ENCODE peak calls at places on chromosome 14, in seven cellular contexts. T is endothelial cell, F is NCI-H524 treated with DMSO at 0.1 percent for 48 hours, H is NCI-H446, J is GM23248, K is A549, I is stomach. Y is an unnamed sample.

GRCh38 chr14:72613196-72613974 is 280.5 kb downstream of the DPF3 start:
- DNase-seq in K (no peak), J (peak), H (no peak), T (no peak), F (no peak), I (peak), Y (no peak)

GRCh38 chr14:47208434-47208833 is 467.0 kb downstream of the MDGA2 start:
- DNase-seq in I (no peak), H (no peak), F (no peak), T (no peak), K (no peak), J (no peak), Y (no peak)

GRCh38 chr14:68716698-68717097 is 76.2 kb downstream of the ZFP36L1 start:
- DNase-seq in H (no peak), T (no peak), F (no peak), K (no peak), I (peak), J (no peak), Y (no peak)

GRCh38 chr14:56989359-56989758 is 179.1 kb upstream of the OTX2 start:
- DNase-seq in I (no peak), T (no peak), H (no peak), F (no peak), J (no peak), K (no peak), Y (no peak)

GRCh38 chr14:104933721-104934379 is 9.2 kb downstream of the PLD4 start:
- DNase-seq in F (no peak), I (no peak), J (no peak), H (no peak), T (no peak), K (no peak), Y (no peak)

GRCh38 chr14:100294213-100294962 is 11.9 kb downstream of the SLC25A29 start:
- DNase-seq in T (no peak), J (peak), F (no peak), H (no peak), K (no peak), I (no peak), Y (no peak)

GRCh38 chr14:104389326-104390220 is 190.0 kb upstream of the C14orf180 start:
- DNase-seq in K (no peak), I (peak), F (no peak), J (no peak), T (no peak), H (no peak), Y (no peak)

GRCh38 chr14:105207460-105207901 is 26.4 kb upstream of the NUDT14 start:
- DNase-seq in I (no peak), J (no peak), K (peak), T (no peak), H (no peak), F (no peak), Y (no peak)

GRCh38 chr14:36700656-36701055 is 39.0 kb downstream of the PAX9 start:
- DNase-seq in I (no peak), H (no peak), J (no peak), F (no peak), K (no peak), T (no peak), Y (no peak)

GRCh38 chr14:32129124-32129523 is 52.0 kb downstream of the ARHGAP5 start:
- DNase-seq in H (no peak), K (peak), T (no peak), I (no peak), J (peak), F (no peak), Y (no peak)

GRCh38 chr14:94771191-94771905 is 1.4 kb upstream of the GSC start:
- DNase-seq in J (no peak), F (no peak), H (no peak), K (no peak), I (no peak), T (peak), Y (no peak)

GRCh38 chr14:55240526-55241178 is 30.6 kb upstream of the FBXO34 start:
- DNase-seq in I (no peak), T (peak), H (no peak), F (no peak), K (no peak), J (peak), Y (no peak)

GRCh38 chr14:100428727-100429126 is 105.6 kb downstream of the SLC25A47 start:
- DNase-seq in F (no peak), I (no peak), T (no peak), J (peak), H (no peak), K (no peak), Y (no peak)

GRCh38 chr14:86646688-86647687 is 1117.0 kb downstream of the FLRT2 start:
- DNase-seq in H (no peak), T (no peak), J (peak), K (peak), I (no peak), F (no peak), Y (no peak)

GRCh38 chr14:23537351-23538048 is 14.1 kb downstream of the ZFHX2 start:
- DNase-seq in F (no peak), J (peak), T (no peak), H (no peak), I (no peak), K (no peak), Y (peak)

GRCh38 chr14:29039171-29039570 is 272.6 kb downstream of the FOXG1 start:
- DNase-seq in I (no peak), T (no peak), K (no peak), H (no peak), J (peak), F (no peak), Y (no peak)

GRCh38 chr14:103711516-103712431 is 3.5 kb downstream of the XRCC3 start:
- DNase-seq in T (no peak), I (peak), J (peak), F (no peak), H (peak), K (no peak), Y (no peak)

GRCh38 chr14:79554816-79555215 is 656.5 kb downstream of the DIO2 start:
- DNase-seq in H (no peak), I (no peak), T (no peak), K (no peak), F (no peak), J (no peak), Y (no peak)

GRCh38 chr14:73634333-73634833 is 10.4 kb upstream of the DNAL1 start:
- DNase-seq in J (peak), F (peak), I (peak), K (no peak), T (peak), H (no peak), Y (no peak)

GRCh38 chr14:92952497-92953298 is 29.7 kb downstream of the CHGA start:
- DNase-seq in I (no peak), K (no peak), T (no peak), H (peak), J (no peak), F (no peak), Y (no peak)

GRCh38 chr14:76855066-76855465 is 28.9 kb downstream of the LRRC74A start:
- DNase-seq in J (no peak), T (no peak), I (no peak), F (no peak), K (no peak), H (no peak), Y (no peak)

GRCh38 chr14:50736932-50737419 is 68.9 kb upstream of the SAV1 start:
- DNase-seq in H (no peak), T (no peak), J (no peak), K (no peak), F (no peak), I (no peak), Y (no peak)

GRCh38 chr14:89644641-89645040 is 227.6 kb upstream of the FOXN3 start:
- DNase-seq in T (no peak), K (no peak), I (no peak), J (no peak), F (no peak), H (no peak), Y (no peak)

GRCh38 chr14:98231210-98231609 is 1040.8 kb downstream of the BCL11B start:
- DNase-seq in K (no peak), H (no peak), I (no peak), F (no peak), T (no peak), J (no peak), Y (no peak)

GRCh38 chr14:24411468-24412454 is 13.0 kb downstream of the NYNRIN start:
- DNase-seq in K (peak), I (peak), F (peak), J (peak), T (peak), H (no peak), Y (peak)

GRCh38 chr14:91555531-91555930 is 45.4 kb upstream of the PPP4R3A start:
- DNase-seq in J (no peak), K (no peak), T (no peak), F (no peak), I (no peak), H (no peak), Y (no peak)

GRCh38 chr14:60753264-60754126 is 18.9 kb downstream of the MNAT1 start:
- DNase-seq in F (no peak), K (no peak), H (no peak), I (no peak), T (no peak), J (no peak), Y (no peak)

GRCh38 chr14:99793213-99794155 is at the start of gene EML1:
- DNase-seq in T (peak), F (no peak), H (peak), K (peak), J (peak), I (peak), Y (peak)

GRCh38 chr14:77186911-77187648 is 5.5 kb downstream of the TMEM63C start:
- DNase-seq in H (peak), J (peak), T (no peak), I (peak), F (peak), K (peak), Y (peak)

Y was measured in DMS 273 treated with DMSO at 0.1 percent for 48 hours.